ENCODE peak calls at places on chromosome 4, in five cellular contexts. H, N, M, X and O are unnamed samples. For H3K27me3 and H3K36me3, the result is how much of the 10 kb centered on the place peaks cover.

GRCh38 chr4:155535802-155536454 is 130.7 kb upstream of the GUCY1A1 start:
- DNase-seq in N (no peak), X (no peak), M (no peak), H (no peak), O (no peak)

GRCh38 chr4:186771624-186772023 is 48.0 kb upstream of the FAT1 start:
- DNase-seq in H (no peak), N (no peak), X (no peak), M (no peak), O (no peak)

GRCh38 chr4:12926189-12927066 is 557.7 kb downstream of the RAB28 start:
- DNase-seq in M (no peak), X (no peak), N (no peak), H (no peak), O (no peak)

GRCh38 chr4:150242820-150243458 is 164.7 kb downstream of the DCLK2 start:
- DNase-seq in N (no peak), M (peak), X (no peak), H (no peak), O (peak)

GRCh38 chr4:169024762-169025161 is 14.7 kb upstream of the CBR4 start:
- DNase-seq in H (no peak), X (no peak), M (peak), N (no peak), O (no peak)

GRCh38 chr4:107997794-107998193 is 8.1 kb downstream of the HADH start:
- DNase-seq in M (no peak), N (no peak), X (no peak), H (no peak), O (no peak)

GRCh38 chr4:48342559-48342878 is 1.2 kb downstream of the SLAIN2 start:
- DNase-seq in X (no peak), M (no peak), H (no peak), N (no peak), O (peak)

GRCh38 chr4:37762294-37763163 is 64.0 kb upstream of the PGM2 start:
- DNase-seq in N (no peak), X (no peak), M (peak), H (no peak), O (peak)

GRCh38 chr4:140150636-140150885 is 3.4 kb downstream of the MAML3 start:
- DNase-seq in M (no peak), X (no peak), N (no peak), H (peak), O (no peak)

GRCh38 chr4:6356076-6356560 is 86.5 kb downstream of the WFS1 start:
- DNase-seq in H (no peak), N (no peak), X (no peak), M (no peak), O (no peak)

GRCh38 chr4:76896731-76897521 is 1.0 kb downstream of the SOWAHB start:
- DNase-seq in X (no peak), N (peak), M (peak), H (no peak), O (peak)

GRCh38 chr4:120692964-120693363 is 229.6 kb downstream of the PRDM5 start:
- DNase-seq in H (no peak), X (no peak), N (no peak), M (no peak), O (no peak)

GRCh38 chr4:1445716-1446445 is 39.6 kb upstream of the NKX1-1 start:
- DNase-seq in X (no peak), M (no peak), H (no peak), N (no peak), O (peak)

GRCh38 chr4:82746705-82747567 is 51.7 kb downstream of the SCD5 start:
- DNase-seq in X (no peak), N (no peak), M (no peak), H (no peak), O (no peak)

GRCh38 chr4:105137460-105137859 is 9.2 kb upstream of the TET2 start:
- DNase-seq in M (no peak), N (no peak), H (no peak), X (no peak), O (no peak)

GRCh38 chr4:37546586-37546985 is 139.6 kb downstream of the RELL1 start:
- DNase-seq in H (no peak), N (no peak), X (no peak), M (no peak), O (no peak)

GRCh38 chr4:77493829-77494551 is 111.6 kb upstream of the CXCL13 start:
- DNase-seq in N (no peak), H (no peak), X (no peak), M (no peak), O (no peak)

GRCh38 chr4:151912626-151913025 is 151.8 kb upstream of the GATB start:
- DNase-seq in N (no peak), M (no peak), H (no peak), X (no peak), O (peak)

GRCh38 chr4:152044341-152044740 is 283.5 kb upstream of the GATB start:
- DNase-seq in M (no peak), N (no peak), H (no peak), X (no peak), O (no peak)

GRCh38 chr4:166913926-166914325 is 320.4 kb downstream of the SPOCK3 start:
- DNase-seq in X (no peak), H (no peak), N (no peak), M (no peak), O (no peak)

GRCh38 chr4:105936901-105937300 is 41.6 kb downstream of the NPNT start:
- DNase-seq in X (no peak), M (peak), N (no peak), H (no peak), O (no peak)

GRCh38 chr4:144666539-144667175 is 20.7 kb downstream of the HHIP start:
- DNase-seq in N (no peak), H (no peak), M (no peak), X (no peak), O (no peak)

GRCh38 chr4:164906368-164906767 is 29.4 kb downstream of the APELA start:
- DNase-seq in N (no peak), H (no peak), M (no peak), X (no peak), O (no peak)

GRCh38 chr4:100450449-100450848 is 67.4 kb downstream of the EMCN start:
- DNase-seq in H (no peak), N (no peak), M (no peak), X (no peak), O (no peak)

GRCh38 chr4:87525636-87526035 is 3.5 kb downstream of the SPARCL1 start:
- DNase-seq in N (no peak), H (no peak), X (no peak), M (no peak), O (no peak)

GRCh38 chr4:155032521-155033229 is 175.8 kb upstream of the NPY2R start:
- DNase-seq in N (no peak), H (no peak), M (no peak), X (no peak), O (no peak)

GRCh38 chr4:102299708-102300107 is 45.6 kb downstream of the SLC39A8 start:
- DNase-seq in H (no peak), X (no peak), N (no peak), M (peak), O (peak)

GRCh38 chr4:158442736-158443135 is 78.9 kb upstream of the RXFP1 start:
- DNase-seq in X (no peak), N (no peak), M (no peak), H (no peak), O (no peak)

GRCh38 chr4:137677851-137678250 is 145.6 kb upstream of the PCDH18 start:
- DNase-seq in N (no peak), M (no peak), X (no peak), H (no peak), O (no peak)

GRCh38 chr4:186808635-186809018 is 85.0 kb upstream of the FAT1 start:
- DNase-seq in M (no peak), N (no peak), H (no peak), X (no peak), O (no peak)

GRCh38 chr4:78610546-78611214 is 59.1 kb downstream of the ANXA3 start:
- DNase-seq in M (no peak), N (no peak), X (no peak), H (no peak), O (no peak)

GRCh38 chr4:153420361-153420760 is 45.8 kb upstream of the TMEM131L start:
- DNase-seq in H (no peak), X (no peak), M (no peak), N (no peak), O (no peak)

GRCh38 chr4:109412805-109413204 is 20.8 kb upstream of the SEC24B start:
- DNase-seq in M (no peak), N (no peak), X (no peak), H (no peak), O (no peak)

GRCh38 chr4:186297013-186297645 is 31.1 kb downstream of the F11 start:
- DNase-seq in M (peak), N (no peak), H (no peak), X (no peak), O (peak)

GRCh38 chr4:188905248-188905647 is 766.0 kb downstream of the TRIML1 start:
- DNase-seq in X (no peak), N (no peak), H (no peak), M (no peak), O (no peak)

GRCh38 chr4:68272860-68273259 is 27.4 kb upstream of the TMPRSS11B start:
- DNase-seq in H (no peak), M (peak), X (no peak), N (no peak), O (peak)

GRCh38 chr4:119517361-119518229 is 111.0 kb downstream of the PDE5A start:
- DNase-seq in X (no peak), M (no peak), N (no peak), H (no peak), O (no peak)

DNA sequence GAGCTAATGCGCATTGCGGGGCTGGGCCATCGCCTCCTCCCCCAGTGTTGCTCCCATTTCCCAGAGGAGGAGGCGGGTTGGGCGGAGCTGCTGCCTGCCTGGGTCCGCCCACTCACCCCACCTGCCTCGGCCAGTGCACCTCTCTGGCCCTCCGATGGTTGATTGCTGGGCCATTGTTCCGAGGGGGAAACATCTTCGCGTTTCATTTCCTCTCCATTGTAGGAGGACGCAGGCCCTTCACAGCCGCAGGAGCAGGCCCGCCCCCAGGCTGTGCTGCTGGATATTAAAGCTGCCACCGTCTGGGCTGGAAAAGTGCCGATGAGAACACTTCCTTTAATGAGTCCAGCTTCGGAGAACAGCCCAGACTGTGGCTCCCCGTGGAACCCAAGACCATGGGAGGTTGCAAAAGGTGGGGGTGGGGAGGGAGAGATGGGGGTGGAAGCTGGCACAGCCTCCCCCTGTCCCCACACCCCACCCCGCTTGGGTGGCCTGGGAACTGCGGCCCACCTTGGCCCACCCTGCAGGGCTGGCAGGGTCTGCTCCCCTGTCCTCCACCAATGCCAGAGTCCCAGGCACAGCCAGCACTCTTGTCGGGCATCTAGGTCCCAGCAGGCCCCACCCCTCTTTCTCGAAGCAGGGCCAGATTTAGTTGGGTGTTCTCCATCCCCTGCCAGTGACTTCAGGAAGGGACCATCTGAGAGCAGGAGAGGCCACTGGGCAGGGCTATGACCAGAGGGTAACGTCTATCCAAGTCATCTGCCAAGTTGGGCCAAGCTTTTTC is 96.6 kb downstream of the ADRA2C start:
- DNase-seq in M (peak), N (no peak), H (no peak), X (peak), O (peak)
- H3K27me3 ChIP-seq in M (under half), N (under half), H (half or more), X (under half), O (under half)

GRCh38 chr4:173529505-173530325 is at the start of gene HAND2:
- DNase-seq in X (peak), M (peak), H (peak), N (no peak), O (peak)
- H3K4me3 ChIP-seq in X (peak), M (peak), H (peak), N (peak), O (peak)

DNA sequence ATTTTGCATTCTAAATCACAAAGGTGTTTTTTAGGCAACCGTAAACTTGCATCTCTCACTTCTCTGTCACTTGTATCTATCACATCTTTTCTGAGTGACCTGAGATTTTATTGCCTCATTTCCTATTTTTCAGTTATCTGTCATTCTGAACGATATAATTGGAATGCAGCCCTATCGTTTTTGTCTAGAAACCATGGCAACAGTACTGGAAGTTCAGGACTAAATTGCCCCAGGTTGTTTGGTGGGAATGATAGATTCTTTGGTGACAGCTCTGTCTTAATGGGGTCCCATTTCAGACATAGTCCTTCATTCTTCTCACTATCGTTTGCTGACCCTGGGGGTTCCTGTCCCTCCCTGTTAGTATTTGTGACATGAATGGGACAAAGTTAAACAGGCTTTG is 267.7 kb upstream of the GALNT7 start:
- DNase-seq in N (no peak), X (no peak), H (no peak), M (no peak), O (no peak)
- H3K36me3 ChIP-seq in N (under half), X (under half), H (under half), M (under half), O (under half)

GRCh38 chr4:161291222-161291621 is 872.6 kb downstream of the FSTL5 start:
- DNase-seq in X (no peak), N (no peak), M (no peak), H (no peak), O (no peak)
- H3K27me3 ChIP-seq in X (under half), N (under half), M (under half), H (under half), O (under half)

DNA sequence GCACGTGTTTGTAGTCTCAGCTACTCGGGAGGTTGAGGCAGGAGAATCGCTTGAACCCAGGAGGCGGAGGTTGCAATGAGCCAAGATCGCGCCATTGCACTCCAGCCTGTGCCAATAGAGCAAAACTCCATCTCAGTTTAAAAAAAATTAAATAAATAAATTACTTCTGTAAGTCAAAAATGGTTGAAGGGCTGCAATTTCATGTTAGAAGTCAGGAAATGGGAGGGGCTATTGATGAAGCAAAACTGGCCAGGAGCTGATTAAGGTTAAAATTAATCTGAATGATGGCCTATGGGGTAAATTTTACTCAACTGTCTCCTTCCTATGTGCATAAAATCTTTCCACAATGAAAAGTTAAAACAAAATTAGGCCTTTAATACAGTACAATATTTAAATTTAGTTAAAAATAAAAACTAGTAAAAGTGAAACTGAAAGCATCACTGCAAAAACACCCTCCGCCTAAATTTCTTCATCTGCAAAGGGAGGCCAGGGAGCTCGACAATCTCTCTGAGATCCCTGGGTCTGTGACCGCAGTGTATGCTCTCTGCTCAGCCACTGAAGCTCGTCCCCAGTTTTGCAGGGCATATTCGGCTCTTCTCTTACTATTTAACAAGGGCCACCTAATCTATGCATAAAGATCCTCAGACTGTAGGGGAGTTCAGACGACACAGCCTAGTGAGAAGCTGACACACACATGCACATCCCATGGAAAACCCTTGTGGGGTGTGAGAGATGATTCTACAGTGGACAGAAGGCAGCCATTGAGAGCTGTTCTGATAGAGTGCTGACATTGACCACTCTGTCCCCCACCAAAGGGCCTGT is 57.2 kb downstream of the IRF2 start:
- DNase-seq in M (no peak), X (no peak), H (no peak), N (no peak), O (no peak)
- H3K4me3 ChIP-seq in M (no peak), X (peak), H (no peak), N (peak), O (no peak)

DNA sequence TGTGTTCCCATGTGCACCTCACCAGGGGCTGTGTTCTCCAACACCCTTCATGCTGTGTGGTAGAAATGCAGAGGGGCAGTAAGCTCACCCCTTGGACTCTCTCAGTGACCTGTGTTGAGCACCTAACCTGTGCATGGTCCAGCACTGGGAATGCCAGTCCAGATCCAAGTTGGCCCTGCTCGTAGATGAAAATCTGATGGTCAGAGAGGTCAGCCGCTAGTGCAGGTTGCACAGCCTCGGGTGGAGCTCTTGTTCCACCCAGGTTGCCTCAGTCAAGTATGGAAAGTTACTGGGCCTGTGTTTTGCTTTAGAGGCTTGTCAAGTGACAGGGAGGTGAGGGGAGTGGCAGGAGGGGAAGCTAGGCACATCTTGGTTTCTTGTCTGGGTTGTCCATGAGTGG is 51.3 kb downstream of the NOP14 start:
- DNase-seq in N (no peak), X (no peak), H (no peak), M (no peak), O (no peak)
- H3K36me3 ChIP-seq in N (under half), X (under half), H (half or more), M (under half), O (under half)

GRCh38 chr4:185002784-185003183 is 15.5 kb upstream of the HELT start:
- DNase-seq in N (no peak), H (no peak), M (no peak), X (no peak), O (no peak)
- H3K27me3 ChIP-seq in N (under half), H (under half), M (under half), X (under half), O (under half)